ENCODE peak calls at places on chromosomes 2 and 18, in four cellular contexts. One of them, this sample, is unnamed. For H3K4me1, the result is how much of the 10 kb centered on the place peaks cover.

GRCh38 chr2:37843554-37843953 is 81.5 kb upstream of the RMDN2 start:
- DNase-seq in cardiac muscle cell: no peak
- DNase-seq in mucosa of descending colon: no peak
- DNase-seq in OCI-LY7: no peak
- DNase-seq in this sample: no peak

GRCh38 chr18:7414459-7414858 is 152.7 kb upstream of the PTPRM start:
- DNase-seq in cardiac muscle cell: no peak
- DNase-seq in mucosa of descending colon: no peak
- DNase-seq in OCI-LY7: no peak
- DNase-seq in this sample: no peak

GRCh38 chr2:73225513-73226360 is 7.3 kb downstream of the PRADC1 start:
- DNase-seq in cardiac muscle cell: no peak
- DNase-seq in mucosa of descending colon: no peak
- DNase-seq in OCI-LY7: no peak
- DNase-seq in this sample: no peak

GRCh38 chr2:44033947-44034346 is 38.2 kb upstream of the LRPPRC start:
- DNase-seq in cardiac muscle cell: no peak
- DNase-seq in mucosa of descending colon: no peak
- DNase-seq in OCI-LY7: no peak
- DNase-seq in this sample: no peak

GRCh38 chr2:20838016-20838415 is 15.1 kb upstream of the LDAH start:
- DNase-seq in cardiac muscle cell: no peak
- DNase-seq in mucosa of descending colon: no peak
- DNase-seq in OCI-LY7: no peak
- DNase-seq in this sample: no peak

GRCh38 chr2:127406454-127406853 is 11.8 kb upstream of the PROC start:
- DNase-seq in cardiac muscle cell: no peak
- DNase-seq in mucosa of descending colon: no peak
- DNase-seq in OCI-LY7: no peak
- DNase-seq in this sample: no peak

GRCh38 chr2:187499941-187500532 is 52.0 kb upstream of the CALCRL start:
- DNase-seq in cardiac muscle cell: peak
- DNase-seq in mucosa of descending colon: no peak
- DNase-seq in OCI-LY7: peak
- DNase-seq in this sample: no peak

GRCh38 chr2:129330504-129330903 is 649.0 kb upstream of the RAB6C start:
- DNase-seq in cardiac muscle cell: no peak
- DNase-seq in mucosa of descending colon: no peak
- DNase-seq in OCI-LY7: no peak
- DNase-seq in this sample: no peak

GRCh38 chr18:73235491-73235890 is 367.7 kb upstream of the NETO1 start:
- DNase-seq in cardiac muscle cell: peak
- DNase-seq in mucosa of descending colon: no peak
- DNase-seq in OCI-LY7: no peak
- DNase-seq in this sample: no peak

GRCh38 chr2:216658702-216659231 is 25.5 kb downstream of the IGFBP2 start:
- DNase-seq in cardiac muscle cell: no peak
- DNase-seq in mucosa of descending colon: no peak
- DNase-seq in OCI-LY7: no peak
- DNase-seq in this sample: no peak

GRCh38 chr2:216659301-216659700 is 26.1 kb downstream of the IGFBP2 start:
- DNase-seq in cardiac muscle cell: no peak
- DNase-seq in mucosa of descending colon: no peak
- DNase-seq in OCI-LY7: no peak
- DNase-seq in this sample: no peak

GRCh38 chr2:216654528-216655052 is 21.4 kb downstream of the IGFBP2 start:
- DNase-seq in cardiac muscle cell: no peak
- DNase-seq in mucosa of descending colon: no peak
- DNase-seq in OCI-LY7: no peak
- DNase-seq in this sample: peak

GRCh38 chr2:216657963-216658362 is 24.7 kb downstream of the IGFBP2 start:
- DNase-seq in cardiac muscle cell: no peak
- DNase-seq in mucosa of descending colon: no peak
- DNase-seq in OCI-LY7: no peak
- DNase-seq in this sample: no peak

DNA sequence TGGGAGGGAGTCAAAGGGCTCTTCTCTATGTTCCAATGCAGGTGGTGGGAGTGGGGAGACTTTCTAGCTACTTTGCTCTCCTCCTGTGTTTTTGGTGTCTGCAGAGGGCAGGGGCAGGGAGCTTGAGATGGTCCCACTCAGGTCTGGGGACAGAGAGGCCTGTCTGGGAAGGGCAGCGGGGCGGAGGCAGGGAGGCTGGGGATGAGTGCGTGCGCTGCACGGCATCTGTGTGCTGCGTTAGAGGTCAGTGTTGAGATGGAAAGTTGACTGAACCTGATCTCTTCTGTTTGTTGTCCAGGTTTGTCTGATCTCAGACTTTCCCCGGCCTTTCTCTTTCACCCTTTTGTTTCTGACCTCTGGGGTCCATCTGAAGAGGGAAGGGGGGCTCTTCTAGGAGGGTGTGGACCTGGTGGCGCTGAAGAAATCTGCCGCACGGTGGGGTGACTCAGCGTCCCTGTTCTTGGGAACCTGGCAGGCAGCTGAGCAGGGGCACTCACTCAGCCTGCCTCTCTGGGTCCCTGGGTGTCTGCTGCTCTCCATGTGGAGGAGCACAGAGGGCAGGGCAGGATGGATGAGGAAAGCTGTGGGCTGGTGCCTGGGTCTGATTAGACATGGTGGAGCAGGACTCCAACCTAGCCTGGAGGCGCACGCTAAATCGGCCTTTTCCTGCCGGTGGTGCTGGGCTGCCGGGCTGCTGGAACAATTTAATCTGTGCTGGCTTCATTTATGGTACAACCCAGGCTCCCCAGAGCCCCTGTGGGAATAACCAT is 24.1 kb downstream of the IGFBP2 start:
- DNase-seq in cardiac muscle cell: no peak
- DNase-seq in mucosa of descending colon: no peak
- DNase-seq in OCI-LY7: no peak
- DNase-seq in this sample: no peak
- H3K4me3 ChIP-seq in cardiac muscle cell: no peak
- H3K4me3 ChIP-seq in mucosa of descending colon: no peak
- H3K4me3 ChIP-seq in OCI-LY7: no peak
- H3K4me3 ChIP-seq in this sample: no peak

GRCh38 chr2:144520718-144521487 is 984 bp upstream of the ZEB2 start:
- DNase-seq in cardiac muscle cell: no peak
- DNase-seq in mucosa of descending colon: no peak
- DNase-seq in OCI-LY7: no peak
- DNase-seq in this sample: no peak
- H3K4me1 ChIP-seq in cardiac muscle cell: under half
- H3K4me1 ChIP-seq in mucosa of descending colon: under half
- H3K4me1 ChIP-seq in OCI-LY7: half or more
- H3K4me1 ChIP-seq in this sample: half or more

GRCh38 chr2:75922191-75922590 is 211.5 kb upstream of the GCFC2 start:
- DNase-seq in cardiac muscle cell: no peak
- DNase-seq in mucosa of descending colon: no peak
- DNase-seq in OCI-LY7: no peak
- DNase-seq in this sample: no peak
- H3K4me3 ChIP-seq in cardiac muscle cell: no peak
- H3K4me3 ChIP-seq in mucosa of descending colon: no peak
- H3K4me3 ChIP-seq in OCI-LY7: no peak
- H3K4me3 ChIP-seq in this sample: no peak

DNA sequence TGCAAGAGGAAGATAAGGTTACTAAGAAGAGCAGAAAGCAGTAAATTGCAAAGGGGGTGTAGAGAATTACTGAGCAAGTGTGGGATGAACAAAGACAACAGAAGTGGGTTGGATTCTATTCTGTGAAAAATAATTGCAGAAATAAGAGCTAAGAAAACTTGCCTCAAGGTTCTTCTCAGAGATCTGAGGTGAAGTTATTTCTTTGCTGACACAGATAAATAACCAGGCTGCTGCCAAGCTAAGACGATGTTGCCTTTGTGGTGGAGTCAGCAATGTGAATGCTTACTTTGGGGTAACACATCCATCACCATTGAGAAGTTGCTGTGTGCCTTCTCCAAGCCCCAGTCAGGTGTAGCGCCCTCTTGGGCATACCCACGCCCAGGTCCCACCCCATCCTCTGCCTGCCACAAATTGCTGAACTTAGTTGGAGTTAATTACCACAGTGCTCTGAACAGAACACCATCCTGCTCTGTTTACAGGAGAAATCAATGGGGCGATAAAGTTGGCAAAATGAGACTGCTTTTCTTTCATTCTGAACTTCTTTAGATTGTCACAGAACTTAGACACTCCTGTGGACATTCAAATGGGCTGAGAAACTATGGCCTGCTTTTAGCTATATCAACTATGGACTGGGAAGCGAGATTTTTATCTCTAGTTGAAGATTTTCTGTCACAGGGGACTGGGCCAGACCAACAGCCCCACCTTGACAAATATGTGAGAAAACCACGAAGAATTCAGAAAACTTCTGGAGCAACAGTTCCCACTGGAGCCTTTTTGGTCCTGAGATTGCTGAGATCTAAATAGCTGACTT is 283.6 kb downstream of the TMX3 start:
- DNase-seq in cardiac muscle cell: no peak
- DNase-seq in mucosa of descending colon: no peak
- DNase-seq in OCI-LY7: no peak
- DNase-seq in this sample: no peak
- H3K4me1 ChIP-seq in cardiac muscle cell: under half
- H3K4me1 ChIP-seq in mucosa of descending colon: under half
- H3K4me1 ChIP-seq in OCI-LY7: under half
- H3K4me1 ChIP-seq in this sample: under half

GRCh38 chr18:12839057-12839525 is 44.9 kb downstream of the PTPN2 start:
- DNase-seq in cardiac muscle cell: no peak
- DNase-seq in mucosa of descending colon: no peak
- DNase-seq in OCI-LY7: peak
- DNase-seq in this sample: no peak
- H3K4me3 ChIP-seq in cardiac muscle cell: no peak
- H3K4me3 ChIP-seq in mucosa of descending colon: no peak
- H3K4me3 ChIP-seq in OCI-LY7: peak
- H3K4me3 ChIP-seq in this sample: no peak

GRCh38 chr2:54577944-54578667 is 122.0 kb downstream of the SPTBN1 start:
- DNase-seq in cardiac muscle cell: no peak
- DNase-seq in mucosa of descending colon: no peak
- DNase-seq in OCI-LY7: no peak
- DNase-seq in this sample: no peak
- H3K4me1 ChIP-seq in cardiac muscle cell: under half
- H3K4me1 ChIP-seq in mucosa of descending colon: half or more
- H3K4me1 ChIP-seq in OCI-LY7: half or more
- H3K4me1 ChIP-seq in this sample: half or more

GRCh38 chr2:47696478-47696831 is 86.5 kb upstream of the MSH6 start:
- DNase-seq in cardiac muscle cell: no peak
- DNase-seq in mucosa of descending colon: no peak
- DNase-seq in OCI-LY7: no peak
- DNase-seq in this sample: no peak
- H3K4me3 ChIP-seq in cardiac muscle cell: no peak
- H3K4me3 ChIP-seq in mucosa of descending colon: no peak
- H3K4me3 ChIP-seq in OCI-LY7: peak
- H3K4me3 ChIP-seq in this sample: no peak

GRCh38 chr2:55887351-55887750 is 36.2 kb downstream of the EFEMP1 start:
- DNase-seq in cardiac muscle cell: no peak
- DNase-seq in mucosa of descending colon: no peak
- DNase-seq in OCI-LY7: no peak
- DNase-seq in this sample: no peak
- H3K4me1 ChIP-seq in cardiac muscle cell: under half
- H3K4me1 ChIP-seq in mucosa of descending colon: under half
- H3K4me1 ChIP-seq in OCI-LY7: under half
- H3K4me1 ChIP-seq in this sample: under half

This sample was measured in spleen.